ENCODE peak calls at places on chromosomes 16 and 17, in five cellular contexts. P is left lung, A is upper lobe of left lung, J is tibial nerve, D is pancreas. H is an unnamed sample.

GRCh38 chr16:50519001-50519400 is 29.2 kb upstream of the NKD1 start:
- DNase-seq in A (no peak), J (no peak), P (no peak), D (no peak), H (no peak)

GRCh38 chr16:89473791-89474414 is 16.5 kb downstream of the ANKRD11 start:
- DNase-seq in D (no peak), A (no peak), P (no peak), J (no peak), H (no peak)

GRCh38 chr17:1713878-1714487 is 3.8 kb upstream of the TLCD2 start:
- DNase-seq in D (peak; percentile 65), P (peak; percentile 64), A (peak; percentile 56), J (no peak), H (peak; percentile 28)

GRCh38 chr17:82332669-82333278 is 792 bp downstream of the SECTM1 start:
- DNase-seq in D (peak; percentile 57), A (peak; percentile 83), P (peak; percentile 88), J (no peak), H (peak; percentile 57)

GRCh38 chr17:44672479-44673093 is 16.3 kb downstream of the MEIOC start:
- DNase-seq in P (no peak), A (no peak), J (no peak), D (no peak), H (no peak)

GRCh38 chr16:35142809-35143192 is 1683.4 kb downstream of the TP53TG3F start:
- DNase-seq in A (no peak), P (peak; percentile 46), J (no peak), D (no peak), H (no peak)

GRCh38 chr16:77951788-77952187 is 70.6 kb upstream of the CLEC3A start:
- DNase-seq in J (no peak), D (no peak), A (no peak), P (no peak), H (no peak)

GRCh38 chr16:85479972-85480726 is 133.0 kb upstream of the GSE1 start:
- DNase-seq in A (peak; percentile 92), P (no peak), J (no peak), D (no peak), H (no peak)

GRCh38 chr17:45043268-45043681 is 8.2 kb downstream of the DCAKD start:
- DNase-seq in A (peak; percentile 34), J (no peak), D (no peak), P (no peak), H (peak; percentile 82)

GRCh38 chr16:59688006-59688405 is 953.9 kb upstream of the GOT2 start:
- DNase-seq in D (no peak), J (no peak), P (no peak), A (no peak), H (no peak)

GRCh38 chr17:79549111-79549915 is 61.5 kb downstream of the RBFOX3 start:
- DNase-seq in D (no peak), P (no peak), J (no peak), A (peak; percentile 19), H (no peak)

GRCh38 chr16:50153648-50154368 is 702 bp downstream of the TENT4B start:
- DNase-seq in A (peak; percentile 92), D (peak; percentile 21), P (peak; percentile 90), J (peak; percentile 16), H (peak; percentile 16)

GRCh38 chr17:10769840-10770239 is 34.1 kb downstream of the TMEM238L start:
- DNase-seq in A (no peak), P (no peak), D (no peak), J (no peak), H (no peak)

GRCh38 chr17:47895856-47896671 is at the start of gene SP2:
- DNase-seq in A (peak; percentile 99), J (peak; percentile 100), D (peak; percentile 100), P (peak; percentile 95), H (peak; percentile 100)
- H3K4me1 ChIP-seq in A (peaks cover 22% of the 10 kb centered on the region), J (peaks cover 19% of the 10 kb centered on the region), D (peaks cover 15% of the 10 kb centered on the region), P (peaks cover 53% of the 10 kb centered on the region), H (peaks cover 24% of the 10 kb centered on the region)

DNA sequence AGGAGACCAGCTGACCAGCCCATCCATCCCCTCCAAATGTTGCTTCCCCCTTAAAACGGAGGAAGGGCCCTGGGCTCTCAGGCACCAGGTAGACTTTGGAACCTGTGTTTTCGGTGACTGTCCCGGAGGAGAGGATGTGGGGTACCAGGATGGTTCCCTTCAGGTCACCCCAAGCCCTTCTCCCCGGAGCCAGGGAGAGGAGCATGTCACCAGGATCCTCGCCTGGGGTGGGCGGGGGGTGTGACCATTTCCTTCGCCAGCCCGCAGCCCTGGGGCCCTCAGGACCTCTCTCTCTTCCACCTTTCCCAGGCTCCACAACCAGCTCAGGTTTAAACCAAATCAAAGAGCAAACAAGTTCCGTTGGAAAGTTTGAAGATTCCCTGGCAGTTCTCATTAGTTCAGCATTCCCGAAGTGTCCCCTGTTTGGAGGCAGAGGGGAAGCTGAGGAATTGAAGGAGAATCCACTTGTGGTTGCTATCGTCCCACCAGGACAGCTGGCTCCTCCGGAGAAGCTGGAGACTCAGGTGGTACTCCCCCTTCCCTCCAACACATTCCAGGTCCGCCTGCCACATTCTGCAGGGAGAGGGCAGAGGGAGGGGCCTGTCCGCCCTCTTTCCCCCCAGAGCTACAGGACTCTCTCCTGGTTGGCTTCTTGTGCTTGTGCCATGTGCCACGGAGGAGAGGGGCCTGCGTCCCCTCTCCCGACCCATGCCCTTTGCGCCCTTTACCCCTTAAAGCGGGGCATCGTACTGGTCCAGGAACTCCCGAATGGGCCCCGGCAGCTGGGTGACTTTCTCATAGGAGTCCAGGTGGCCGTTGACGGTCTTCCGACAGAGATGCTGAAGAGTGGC is 2.0 kb downstream of the SOCS3 start:
- DNase-seq in J (no peak), A (no peak), D (no peak), P (no peak), H (no peak)
- H3K4me3 ChIP-seq in J (peak overlapping the region; percentile 82), A (peak overlapping the region; percentile 85), D (peak overlapping the region; percentile 49), P (peak overlapping the region; percentile 92), H (peak overlapping the region; percentile 94)

GRCh38 chr17:22266231-22266630 is 573.9 kb downstream of the KCNJ18 start:
- DNase-seq in A (peak; percentile 19), P (no peak), J (no peak), D (no peak), H (no peak)

GRCh38 chr17:22270381-22270780 is 578.1 kb downstream of the KCNJ18 start:
- DNase-seq in J (no peak), A (no peak), P (no peak), D (no peak), H (no peak)

GRCh38 chr17:22268912-22269220 is 576.5 kb downstream of the KCNJ18 start:
- DNase-seq in A (no peak), J (no peak), P (no peak), D (no peak), H (no peak)

GRCh38 chr17:22267019-22267418 is 574.7 kb downstream of the KCNJ18 start:
- DNase-seq in D (no peak), A (no peak), P (no peak), J (no peak), H (no peak)

DNA sequence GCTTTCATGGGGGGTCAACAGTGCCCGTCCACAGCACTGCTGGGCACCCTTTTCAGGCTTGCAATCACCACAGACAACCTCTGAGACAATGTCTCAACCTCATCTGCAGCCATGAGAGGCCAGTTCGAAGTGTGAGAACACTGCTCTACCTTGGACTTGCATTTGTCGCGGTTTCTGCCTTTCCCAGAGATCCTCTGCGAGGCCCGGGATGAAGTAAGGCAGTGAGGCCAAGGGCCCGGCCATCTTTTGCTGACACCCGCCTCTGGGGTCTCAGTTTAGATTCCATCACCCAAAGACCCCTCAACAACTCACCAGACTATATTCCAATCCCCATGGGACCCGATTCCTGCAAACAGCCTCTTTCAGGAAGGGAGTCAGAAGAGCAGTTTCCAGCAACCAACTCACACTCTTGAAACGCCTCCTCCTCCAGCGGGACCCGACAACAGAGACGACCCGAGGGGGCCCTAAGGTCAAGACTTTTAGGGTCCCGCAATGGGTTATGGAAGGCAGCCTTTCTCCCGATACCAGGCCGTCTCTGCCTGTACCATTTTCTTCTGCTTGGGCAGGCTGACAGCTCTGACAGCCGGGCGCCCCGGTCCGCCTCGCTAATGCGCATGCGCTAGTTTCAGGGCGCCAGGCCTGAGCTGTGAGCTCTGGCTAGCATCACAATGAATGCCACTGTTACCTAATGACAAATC is 576.0 kb downstream of the KCNJ18 start:
- DNase-seq in P (no peak), D (no peak), A (peak; percentile 38), J (no peak), H (no peak)
- H3K9me3 ChIP-seq in P (peaks cover 79% of the 10 kb centered on the region), D (no peaks in the 10 kb centered on the region), A (peaks cover 30% of the 10 kb centered on the region), J (peaks cover 11% of the 10 kb centered on the region), H (no peaks in the 10 kb centered on the region)

GRCh38 chr16:11494029-11494428 is 92.7 kb downstream of the LITAF start:
- DNase-seq in J (no peak), P (no peak), D (no peak), A (no peak), H (no peak)
- H3K4me1 ChIP-seq in J (peaks cover 13% of the 10 kb centered on the region), P (peaks cover 30% of the 10 kb centered on the region), D (peaks cover 25% of the 10 kb centered on the region), A (peaks cover 23% of the 10 kb centered on the region), H (peaks cover 13% of the 10 kb centered on the region)

DNA sequence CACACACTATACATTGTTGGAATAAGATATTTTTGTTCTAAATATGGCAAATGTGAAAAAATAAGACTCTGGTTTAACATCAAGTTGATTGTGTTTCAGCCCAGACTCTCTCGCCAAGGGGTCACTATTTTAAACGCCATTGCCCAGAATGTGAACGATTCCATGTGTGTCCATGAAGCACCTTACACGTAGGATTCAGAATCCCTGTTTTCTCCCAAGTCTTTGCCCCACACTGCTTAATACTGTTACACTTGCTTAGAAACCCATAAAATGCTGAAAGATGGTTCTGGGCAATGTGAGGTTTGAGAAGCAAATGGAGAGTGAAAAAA is 7.7 kb downstream of the HS3ST3B1 start:
- DNase-seq in D (no peak), A (no peak), P (no peak), J (no peak), H (no peak)
- H3K4me3 ChIP-seq in D (peak overlapping the region; percentile 44), A (peak overlapping the region; percentile 56), P (peak overlapping the region; percentile 38), J (peak overlapping the region; percentile 46), H (no peak overlapping the region)

GRCh38 chr17:5184284-5184683 is 7.4 kb downstream of the ZNF594 start:
- DNase-seq in D (no peak), A (no peak), J (no peak), P (no peak), H (no peak)

GRCh38 chr17:5182597-5183409 is 8.9 kb downstream of the ZNF594 start:
- DNase-seq in D (no peak), P (no peak), J (no peak), A (no peak), H (no peak)

GRCh38 chr17:5183410-5183793 is 8.3 kb downstream of the ZNF594 start:
- DNase-seq in D (no peak), J (no peak), A (no peak), P (no peak), H (no peak)

GRCh38 chr17:5179003-5179402 is 12.7 kb downstream of the ZNF594 start:
- DNase-seq in D (no peak), P (no peak), J (no peak), A (peak; percentile 30), H (no peak)

GRCh38 chr17:5181509-5182305 is 10.0 kb downstream of the ZNF594 start:
- DNase-seq in J (no peak), D (no peak), P (no peak), A (no peak), H (no peak)
- H3K9me3 ChIP-seq in J (peaks cover 100% of the 10 kb centered on the region), D (peaks cover 36% of the 10 kb centered on the region), P (peaks cover 100% of the 10 kb centered on the region), A (peaks cover 100% of the 10 kb centered on the region), H (peaks cover 25% of the 10 kb centered on the region)

H was measured in thyroid gland.